ENCODE peak calls at places on chromosomes 4 and X, in nine cellular contexts. One of them, this sample, is unnamed. For H3K9me3 and H3K27me3, the result is how much of the 10 kb centered on the place peaks cover.

GRCh38 chrX:20265221-20265725 is 1.4 kb downstream of the RPS6KA3 start:
- DNase-seq in endothelial cell of umbilical vein: peak
- DNase-seq in SK-N-SH: peak
- DNase-seq in GM23248: peak
- DNase-seq in trophoblast cell: peak
- DNase-seq in HCT116: peak
- DNase-seq in astrocyte: peak
- DNase-seq in IMR-90: peak
- DNase-seq in mesenchymal stem cell: peak
- DNase-seq in this sample: peak

GRCh38 chr4:175238827-175239517 is 320.8 kb downstream of the ADAM29 start:
- DNase-seq in endothelial cell of umbilical vein: no peak
- DNase-seq in SK-N-SH: no peak
- DNase-seq in GM23248: no peak
- DNase-seq in trophoblast cell: no peak
- DNase-seq in HCT116: no peak
- DNase-seq in astrocyte: no peak
- DNase-seq in IMR-90: no peak
- DNase-seq in mesenchymal stem cell: no peak
- DNase-seq in this sample: no peak

GRCh38 chr4:27187786-27188185 is 327.1 kb downstream of the STIM2 start:
- DNase-seq in endothelial cell of umbilical vein: no peak
- DNase-seq in SK-N-SH: no peak
- DNase-seq in GM23248: no peak
- DNase-seq in trophoblast cell: no peak
- DNase-seq in HCT116: no peak
- DNase-seq in astrocyte: no peak
- DNase-seq in IMR-90: no peak
- DNase-seq in mesenchymal stem cell: no peak
- DNase-seq in this sample: no peak

GRCh38 chr4:54746228-54746627 is 88.5 kb downstream of the KIT start:
- DNase-seq in endothelial cell of umbilical vein: no peak
- DNase-seq in SK-N-SH: no peak
- DNase-seq in GM23248: peak
- DNase-seq in trophoblast cell: no peak
- DNase-seq in HCT116: no peak
- DNase-seq in astrocyte: peak
- DNase-seq in IMR-90: no peak
- DNase-seq in mesenchymal stem cell: peak
- DNase-seq in this sample: no peak

GRCh38 chr4:99157478-99157935 is 13.4 kb upstream of the ADH4 start:
- DNase-seq in endothelial cell of umbilical vein: no peak
- DNase-seq in SK-N-SH: no peak
- DNase-seq in GM23248: no peak
- DNase-seq in trophoblast cell: no peak
- DNase-seq in HCT116: no peak
- DNase-seq in astrocyte: no peak
- DNase-seq in IMR-90: no peak
- DNase-seq in mesenchymal stem cell: no peak
- DNase-seq in this sample: no peak

GRCh38 chr4:145625677-145626622 is 6.8 kb downstream of the MMAA start:
- DNase-seq in endothelial cell of umbilical vein: no peak
- DNase-seq in SK-N-SH: no peak
- DNase-seq in GM23248: no peak
- DNase-seq in trophoblast cell: no peak
- DNase-seq in HCT116: no peak
- DNase-seq in astrocyte: no peak
- DNase-seq in IMR-90: no peak
- DNase-seq in mesenchymal stem cell: no peak
- DNase-seq in this sample: no peak

GRCh38 chr4:47837582-47838294 is at the start of gene CORIN:
- DNase-seq in endothelial cell of umbilical vein: no peak
- DNase-seq in SK-N-SH: no peak
- DNase-seq in GM23248: peak
- DNase-seq in trophoblast cell: no peak
- DNase-seq in HCT116: no peak
- DNase-seq in astrocyte: no peak
- DNase-seq in IMR-90: no peak
- DNase-seq in mesenchymal stem cell: peak
- DNase-seq in this sample: peak

GRCh38 chrX:46628406-46629371 is 55.1 kb downstream of the CHST7 start:
- DNase-seq in endothelial cell of umbilical vein: peak
- DNase-seq in SK-N-SH: no peak
- DNase-seq in GM23248: peak
- DNase-seq in trophoblast cell: peak
- DNase-seq in HCT116: no peak
- DNase-seq in astrocyte: peak
- DNase-seq in IMR-90: peak
- DNase-seq in mesenchymal stem cell: peak
- DNase-seq in this sample: no peak

GRCh38 chrX:64456828-64457227 is 61.6 kb upstream of the MTMR8 start:
- DNase-seq in endothelial cell of umbilical vein: no peak
- DNase-seq in SK-N-SH: no peak
- DNase-seq in GM23248: no peak
- DNase-seq in trophoblast cell: no peak
- DNase-seq in HCT116: no peak
- DNase-seq in astrocyte: no peak
- DNase-seq in IMR-90: no peak
- DNase-seq in mesenchymal stem cell: no peak
- DNase-seq in this sample: no peak

GRCh38 chrX:44244008-44244407 is 99.5 kb downstream of the EFHC2 start:
- DNase-seq in endothelial cell of umbilical vein: peak
- DNase-seq in SK-N-SH: peak
- DNase-seq in GM23248: peak
- DNase-seq in trophoblast cell: peak
- DNase-seq in HCT116: peak
- DNase-seq in astrocyte: peak
- DNase-seq in IMR-90: peak
- DNase-seq in mesenchymal stem cell: peak
- DNase-seq in this sample: peak

GRCh38 chr4:113375964-113376666 is 326.7 kb downstream of the ANK2 start:
- DNase-seq in endothelial cell of umbilical vein: no peak
- DNase-seq in SK-N-SH: no peak
- DNase-seq in GM23248: no peak
- DNase-seq in trophoblast cell: no peak
- DNase-seq in HCT116: no peak
- DNase-seq in astrocyte: no peak
- DNase-seq in IMR-90: peak
- DNase-seq in mesenchymal stem cell: no peak
- DNase-seq in this sample: no peak

GRCh38 chr4:43564601-43565000 is 672.1 kb downstream of the GRXCR1 start:
- DNase-seq in endothelial cell of umbilical vein: no peak
- DNase-seq in SK-N-SH: no peak
- DNase-seq in GM23248: no peak
- DNase-seq in trophoblast cell: no peak
- DNase-seq in HCT116: no peak
- DNase-seq in astrocyte: no peak
- DNase-seq in IMR-90: no peak
- DNase-seq in mesenchymal stem cell: no peak
- DNase-seq in this sample: no peak

GRCh38 chr4:139872274-139872673 is 206.7 kb downstream of the MGST2 start:
- DNase-seq in endothelial cell of umbilical vein: peak
- DNase-seq in SK-N-SH: no peak
- DNase-seq in GM23248: peak
- DNase-seq in trophoblast cell: peak
- DNase-seq in HCT116: no peak
- DNase-seq in astrocyte: peak
- DNase-seq in IMR-90: peak
- DNase-seq in mesenchymal stem cell: peak
- DNase-seq in this sample: peak

GRCh38 chr4:140237616-140238352 is 83.8 kb upstream of the MAML3 start:
- DNase-seq in endothelial cell of umbilical vein: peak
- DNase-seq in SK-N-SH: peak
- DNase-seq in GM23248: peak
- DNase-seq in trophoblast cell: peak
- DNase-seq in HCT116: no peak
- DNase-seq in astrocyte: peak
- DNase-seq in IMR-90: peak
- DNase-seq in mesenchymal stem cell: peak
- DNase-seq in this sample: peak

GRCh38 chr4:48484494-48485168 is 1.5 kb downstream of the SLC10A4 start:
- DNase-seq in endothelial cell of umbilical vein: no peak
- DNase-seq in SK-N-SH: peak
- DNase-seq in GM23248: no peak
- DNase-seq in trophoblast cell: no peak
- DNase-seq in HCT116: no peak
- DNase-seq in astrocyte: no peak
- DNase-seq in IMR-90: no peak
- DNase-seq in mesenchymal stem cell: no peak
- DNase-seq in this sample: no peak

GRCh38 chrX:2654436-2655340 is 36.4 kb upstream of the CD99 start:
- DNase-seq in endothelial cell of umbilical vein: no peak
- DNase-seq in SK-N-SH: no peak
- DNase-seq in GM23248: no peak
- DNase-seq in trophoblast cell: no peak
- DNase-seq in HCT116: no peak
- DNase-seq in astrocyte: no peak
- DNase-seq in IMR-90: no peak
- DNase-seq in mesenchymal stem cell: no peak
- DNase-seq in this sample: no peak

DNA sequence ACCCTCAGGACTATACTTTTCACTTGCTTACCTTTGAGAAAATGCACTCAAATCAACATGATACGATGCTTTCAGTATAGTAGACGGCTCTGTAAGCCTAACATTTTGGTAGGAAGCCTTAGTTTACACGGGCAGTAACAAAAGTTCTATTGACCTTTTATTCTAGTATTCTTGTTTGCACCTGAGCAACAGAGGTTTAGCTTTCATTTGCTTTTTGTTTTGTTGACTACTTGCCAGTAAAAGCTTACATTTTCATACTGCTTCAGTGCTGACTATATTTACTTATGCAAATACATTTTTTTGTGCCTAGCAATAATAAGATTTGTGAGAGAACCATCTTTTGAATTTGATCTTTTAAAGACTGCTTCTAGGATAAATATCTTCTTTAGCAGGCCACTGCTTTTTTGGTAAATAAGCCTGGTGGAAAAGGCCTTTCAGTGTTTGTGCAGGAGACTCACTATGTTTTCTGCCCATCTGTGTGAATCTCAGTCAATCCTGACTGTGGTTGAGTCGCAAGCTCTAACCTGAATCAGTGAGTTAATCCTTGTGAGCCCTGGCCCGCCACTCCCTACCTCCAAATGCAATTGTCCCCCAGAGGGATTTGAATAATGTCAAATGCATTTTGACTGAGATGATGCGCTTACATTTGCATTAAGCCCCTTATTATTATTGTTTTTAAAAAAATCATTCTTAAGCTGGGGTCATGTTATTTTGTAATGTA is 21.9 kb downstream of the FHIP1A start:
- DNase-seq in endothelial cell of umbilical vein: no peak
- DNase-seq in SK-N-SH: no peak
- DNase-seq in GM23248: no peak
- DNase-seq in trophoblast cell: no peak
- DNase-seq in HCT116: no peak
- DNase-seq in astrocyte: no peak
- DNase-seq in IMR-90: no peak
- DNase-seq in mesenchymal stem cell: no peak
- DNase-seq in this sample: no peak
- H3K9me3 ChIP-seq in endothelial cell of umbilical vein: under half
- H3K9me3 ChIP-seq in SK-N-SH: under half
- H3K9me3 ChIP-seq in GM23248: under half
- H3K9me3 ChIP-seq in trophoblast cell: under half
- H3K9me3 ChIP-seq in HCT116: under half
- H3K9me3 ChIP-seq in astrocyte: under half
- H3K9me3 ChIP-seq in IMR-90: under half
- H3K9me3 ChIP-seq in mesenchymal stem cell: under half
- H3K9me3 ChIP-seq in this sample: under half

DNA sequence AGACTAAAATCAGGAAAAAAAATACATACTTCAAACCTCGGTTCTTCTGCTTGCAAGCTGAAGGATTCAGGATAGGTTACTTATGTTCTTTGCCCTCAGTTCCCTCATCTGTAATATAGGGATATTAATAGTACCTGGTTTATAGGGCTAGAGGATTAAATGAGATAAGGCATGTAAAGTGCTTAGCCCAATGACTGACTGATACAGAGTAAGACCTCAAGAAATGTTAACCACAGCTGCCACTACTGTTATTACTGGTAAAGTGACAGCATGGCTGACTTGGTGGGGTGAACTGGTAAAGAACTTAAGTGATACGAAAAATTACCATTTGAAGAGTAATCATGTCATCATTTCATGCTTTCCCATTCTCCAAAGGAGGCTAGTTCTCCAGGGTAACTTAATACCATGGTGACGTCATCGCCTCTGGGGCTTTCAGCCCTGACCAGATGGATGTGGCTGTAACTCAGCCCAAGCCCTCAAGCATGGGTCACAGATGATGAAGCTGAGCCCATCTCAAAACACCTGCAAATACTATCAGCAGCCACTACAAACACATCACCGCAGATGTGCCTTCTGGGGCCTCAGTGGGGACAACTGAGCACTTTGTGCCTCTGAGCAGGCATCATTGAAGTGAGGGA is 44.5 kb upstream of the SCML1 start:
- DNase-seq in endothelial cell of umbilical vein: no peak
- DNase-seq in SK-N-SH: no peak
- DNase-seq in GM23248: peak
- DNase-seq in trophoblast cell: peak
- DNase-seq in HCT116: no peak
- DNase-seq in astrocyte: peak
- DNase-seq in IMR-90: peak
- DNase-seq in mesenchymal stem cell: peak
- DNase-seq in this sample: no peak
- H3K27me3 ChIP-seq in endothelial cell of umbilical vein: under half
- H3K27me3 ChIP-seq in SK-N-SH: under half
- H3K27me3 ChIP-seq in GM23248: under half
- H3K27me3 ChIP-seq in trophoblast cell: under half
- H3K27me3 ChIP-seq in HCT116: under half
- H3K27me3 ChIP-seq in astrocyte: under half
- H3K27me3 ChIP-seq in IMR-90: under half
- H3K27me3 ChIP-seq in mesenchymal stem cell: under half
- H3K27me3 ChIP-seq in this sample: under half

DNA sequence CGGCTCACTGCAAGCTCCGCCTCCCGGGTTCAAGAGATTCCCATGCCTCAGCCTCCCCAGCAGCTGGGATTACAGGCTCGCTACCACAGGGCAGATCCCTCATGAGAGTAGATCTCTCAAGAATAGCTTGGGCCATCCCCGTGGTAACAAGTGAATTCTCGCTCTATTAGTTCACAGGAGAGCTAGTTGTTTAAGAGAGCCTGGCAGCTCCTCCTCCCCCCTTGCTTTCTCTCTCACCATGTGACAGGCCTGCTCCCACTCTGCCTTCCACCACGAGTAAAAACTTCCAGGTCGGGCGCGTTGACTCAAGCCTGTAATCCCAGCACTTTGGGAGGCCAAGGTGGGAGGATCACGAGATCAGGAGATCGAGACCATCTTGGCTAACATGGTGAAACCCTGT is 30.3 kb upstream of the LAP3 start:
- DNase-seq in endothelial cell of umbilical vein: no peak
- DNase-seq in SK-N-SH: no peak
- DNase-seq in GM23248: no peak
- DNase-seq in trophoblast cell: no peak
- DNase-seq in HCT116: no peak
- DNase-seq in astrocyte: no peak
- DNase-seq in IMR-90: no peak
- DNase-seq in mesenchymal stem cell: no peak
- DNase-seq in this sample: no peak
- H2AFZ ChIP-seq in endothelial cell of umbilical vein: no peak
- H2AFZ ChIP-seq in SK-N-SH: no peak
- H2AFZ ChIP-seq in GM23248: no peak
- H2AFZ ChIP-seq in trophoblast cell: no peak
- H2AFZ ChIP-seq in HCT116: no peak
- H2AFZ ChIP-seq in astrocyte: no peak
- H2AFZ ChIP-seq in IMR-90: no peak
- H2AFZ ChIP-seq in mesenchymal stem cell: no peak
- H2AFZ ChIP-seq in this sample: no peak

GRCh38 chrX:155086202-155086840 is 15.0 kb downstream of the BRCC3 start:
- DNase-seq in endothelial cell of umbilical vein: no peak
- DNase-seq in SK-N-SH: peak
- DNase-seq in GM23248: peak
- DNase-seq in trophoblast cell: no peak
- DNase-seq in HCT116: peak
- DNase-seq in astrocyte: no peak
- DNase-seq in IMR-90: peak
- DNase-seq in mesenchymal stem cell: peak
- DNase-seq in this sample: peak
- H3K9me3 ChIP-seq in endothelial cell of umbilical vein: under half
- H3K9me3 ChIP-seq in SK-N-SH: under half
- H3K9me3 ChIP-seq in GM23248: under half
- H3K9me3 ChIP-seq in trophoblast cell: under half
- H3K9me3 ChIP-seq in HCT116: under half
- H3K9me3 ChIP-seq in astrocyte: under half
- H3K9me3 ChIP-seq in IMR-90: under half
- H3K9me3 ChIP-seq in mesenchymal stem cell: under half
- H3K9me3 ChIP-seq in this sample: under half

This sample was measured in Karpas-422.